ENCODE peak calls at places on chromosome 21, in four cellular contexts. D, K, E and Z are unnamed samples.

GRCh38 chr21:25350056-25350455 is 257.2 kb downstream of the MRPL39 start:
- DNase-seq in D (no peak), K (peak), E (peak), Z (no peak)

GRCh38 chr21:18350216-18350615 is 53.4 kb downstream of the TMPRSS15 start:
- DNase-seq in D (no peak), K (no peak), E (no peak), Z (no peak)

GRCh38 chr21:23837564-23837963 is 1769.7 kb downstream of the MRPL39 start:
- DNase-seq in D (no peak), K (no peak), E (no peak), Z (no peak)

GRCh38 chr21:41947596-41948403 is 6.0 kb downstream of the C2CD2 start:
- DNase-seq in D (no peak), K (peak), E (no peak), Z (no peak)

GRCh38 chr21:31334648-31335121 is 9.4 kb downstream of the TIAM1 start:
- DNase-seq in D (no peak), K (no peak), E (no peak), Z (no peak)

GRCh38 chr21:24941316-24942185 is 665.7 kb downstream of the MRPL39 start:
- DNase-seq in D (no peak), K (no peak), E (peak), Z (no peak)

GRCh38 chr21:40863839-40864238 is 16.9 kb upstream of the DSCAM start:
- DNase-seq in D (no peak), K (no peak), E (no peak), Z (no peak)

GRCh38 chr21:20997633-20998455 is at the start of gene NCAM2:
- DNase-seq in D (peak), K (peak), E (peak), Z (no peak)

GRCh38 chr21:42146821-42147220 is 72.1 kb upstream of the ABCG1 start:
- DNase-seq in D (no peak), K (no peak), E (no peak), Z (no peak)

GRCh38 chr21:29075706-29076447 is 2.4 kb upstream of the CCT8 start:
- DNase-seq in D (no peak), K (peak), E (no peak), Z (no peak)

GRCh38 chr21:27734146-27734545 is 767.3 kb upstream of the ADAMTS5 start:
- DNase-seq in D (no peak), K (peak), E (no peak), Z (no peak)

GRCh38 chr21:40102682-40103081 is 235.4 kb downstream of the PCP4 start:
- DNase-seq in D (no peak), K (no peak), E (no peak), Z (no peak)

GRCh38 chr21:35084869-35085268 is 35.8 kb upstream of the RUNX1 start:
- DNase-seq in D (no peak), K (peak), E (no peak), Z (no peak)

GRCh38 chr21:32371913-32372314 is 20.9 kb downstream of the URB1 start:
- DNase-seq in D (peak), K (peak), E (no peak), Z (no peak)

GRCh38 chr21:27570306-27570868 is 603.5 kb upstream of the ADAMTS5 start:
- DNase-seq in D (peak), K (peak), E (peak), Z (peak)

GRCh38 chr21:32448803-32449594 is 36.5 kb downstream of the EVA1C start:
- DNase-seq in D (no peak), K (peak), E (no peak), Z (no peak)

GRCh38 chr21:25790122-25790951 is 55.6 kb downstream of the GABPA start:
- DNase-seq in D (no peak), K (peak), E (peak), Z (no peak)

GRCh38 chr21:25396135-25396711 is 211.1 kb downstream of the MRPL39 start:
- DNase-seq in D (no peak), K (no peak), E (no peak), Z (no peak)

GRCh38 chr21:25901580-25901979 is 166.8 kb downstream of the GABPA start:
- DNase-seq in D (no peak), K (peak), E (no peak), Z (no peak)

GRCh38 chr21:15379776-15380175 is 315.0 kb upstream of the NRIP1 start:
- DNase-seq in D (no peak), K (no peak), E (no peak), Z (no peak)

DNA sequence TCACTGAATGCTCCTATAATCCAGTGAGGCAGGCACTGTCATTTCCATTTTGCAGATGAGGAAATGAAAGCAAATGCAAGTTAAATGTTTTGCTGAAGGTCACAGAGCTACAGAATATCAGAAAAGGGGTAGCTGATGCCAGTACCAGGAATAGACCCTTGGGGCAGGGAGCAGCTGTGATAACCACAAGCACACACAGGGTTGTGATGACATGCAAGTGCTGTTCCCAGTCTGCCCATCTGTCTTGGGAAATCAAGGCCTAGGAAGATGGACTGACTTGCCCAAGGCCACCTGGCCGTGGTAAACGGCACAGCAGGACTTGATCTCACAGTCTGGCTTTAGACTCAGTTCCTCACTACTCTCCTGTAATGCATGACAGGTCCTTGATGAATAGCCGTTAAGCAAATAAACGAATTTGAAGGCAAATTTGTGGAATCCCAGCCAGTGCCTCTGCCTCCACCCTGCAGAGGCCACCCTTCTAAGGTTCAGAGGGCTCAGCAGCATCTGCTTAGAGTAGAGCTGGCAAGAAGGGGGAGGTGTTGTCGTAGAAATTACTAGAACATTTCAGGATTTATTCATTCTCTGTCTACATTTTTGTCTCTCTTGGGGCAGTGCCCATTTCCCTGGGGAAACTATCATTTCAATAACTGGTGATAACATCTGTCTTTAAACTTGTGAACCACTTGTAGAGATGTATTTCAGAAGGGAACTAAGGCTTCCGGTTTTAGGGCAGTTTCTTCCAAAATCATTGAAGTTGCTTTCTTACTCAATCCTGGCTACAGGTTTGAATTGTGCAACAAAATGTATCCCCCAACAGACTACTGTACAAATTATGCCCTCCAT is 53.2 kb upstream of the MRPS6 start:
- DNase-seq in D (no peak), K (no peak), E (no peak), Z (no peak)
- H3K4me3 ChIP-seq in D (no peak), K (no peak), E (no peak), Z (no peak)

GRCh38 chr21:43305336-43305665 is 121.6 kb downstream of the SIK1 start:
- DNase-seq in D (no peak), K (no peak), E (no peak), Z (no peak)

GRCh38 chr21:43307677-43308070 is 119.3 kb downstream of the SIK1 start:
- DNase-seq in D (no peak), K (no peak), E (no peak), Z (no peak)

GRCh38 chr21:43305811-43306311 is 121.1 kb downstream of the SIK1 start:
- DNase-seq in D (no peak), K (no peak), E (no peak), Z (no peak)

GRCh38 chr21:43306911-43307676 is 119.8 kb downstream of the SIK1 start:
- DNase-seq in D (peak), K (peak), E (peak), Z (peak)

DNA sequence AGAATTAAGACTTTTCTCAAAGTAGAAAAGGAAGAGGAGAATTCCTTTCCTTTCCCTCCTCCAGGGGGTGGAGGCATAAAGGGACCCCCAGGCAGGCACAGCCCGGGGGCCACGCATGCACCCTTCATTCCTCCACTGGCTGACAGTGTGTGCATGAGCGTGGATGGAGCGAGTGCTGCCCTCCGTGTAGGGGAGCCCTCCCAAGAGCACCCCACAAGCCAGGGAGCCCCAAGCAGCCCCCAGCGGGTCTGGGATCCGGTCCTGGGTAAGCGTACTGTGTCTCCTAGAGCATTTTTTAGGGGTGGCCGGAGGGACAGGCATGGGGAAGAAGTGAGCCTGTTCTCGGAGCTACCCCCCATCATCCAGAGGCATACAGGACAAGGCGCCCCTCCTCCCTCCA is 120.5 kb downstream of the SIK1 start:
- DNase-seq in D (no peak), K (no peak), E (no peak), Z (no peak)
- TF ChIP-seq CTCF in D (no peak), K (no peak), E (no peak), Z (no peak)

GRCh38 chr21:38807987-38808386 is 2.3 kb downstream of the ETS2 start:
- DNase-seq in D (no peak), K (peak), E (no peak), Z (no peak)
- H3K4me3 ChIP-seq in D (peak), K (peak), E (peak), Z (peak)

GRCh38 chr21:16775056-16775455 is 737.8 kb upstream of the CXADR start:
- DNase-seq in D (no peak), K (no peak), E (no peak), Z (no peak)
- TF ChIP-seq CTCF in D (no peak), K (no peak), E (no peak), Z (no peak)

GRCh38 chr21:46061063-46061462 is 36.8 kb upstream of the COL6A2 start:
- DNase-seq in D (no peak), K (no peak), E (no peak), Z (peak)
- H3K4me3 ChIP-seq in D (no peak), K (no peak), E (no peak), Z (no peak)

GRCh38 chr21:36749935-36750578 is 51.1 kb downstream of the SIM2 start:
- DNase-seq in D (no peak), K (peak), E (peak), Z (no peak)

GRCh38 chr21:36745459-36745858 is 46.5 kb downstream of the SIM2 start:
- DNase-seq in D (no peak), K (no peak), E (no peak), Z (no peak)

GRCh38 chr21:36747114-36747814 is 48.3 kb downstream of the SIM2 start:
- DNase-seq in D (no peak), K (no peak), E (no peak), Z (no peak)

GRCh38 chr21:36750579-36750959 is 51.7 kb downstream of the SIM2 start:
- DNase-seq in D (no peak), K (no peak), E (no peak), Z (no peak)

DNA sequence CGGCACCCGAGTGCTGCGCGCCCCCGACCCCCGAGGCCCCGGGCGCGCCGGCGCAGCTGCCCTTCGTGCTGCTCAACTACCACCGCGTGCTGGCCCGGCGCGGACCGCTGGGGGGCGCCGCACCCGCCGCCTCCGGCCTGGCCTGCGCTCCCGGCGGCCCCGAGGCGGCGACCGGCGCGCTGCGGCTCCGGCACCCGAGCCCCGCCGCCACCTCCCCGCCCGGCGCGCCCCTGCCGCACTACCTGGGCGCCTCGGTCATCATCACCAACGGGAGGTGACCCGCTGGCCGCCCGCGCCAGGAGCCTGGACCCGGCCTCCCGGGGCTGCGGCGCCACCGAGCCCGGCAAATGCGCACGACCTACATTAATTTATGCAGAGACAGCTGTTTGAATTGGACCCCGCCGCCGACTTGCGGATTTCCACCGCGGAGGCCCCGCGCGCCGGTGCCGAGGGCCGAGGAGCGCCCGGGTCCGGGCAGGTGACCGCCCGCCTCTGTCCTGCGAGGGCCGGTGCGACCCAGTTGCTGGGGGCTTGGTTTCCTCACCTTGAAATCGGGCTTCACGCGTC is 49.0 kb downstream of the SIM2 start:
- DNase-seq in D (no peak), K (peak), E (peak), Z (no peak)
- TF ChIP-seq CTCF in D (no peak), K (peak), E (no peak), Z (no peak)